ENCODE peak calls at places on chromosomes 1 and 21, in seven cellular contexts. Y, F, T, M, B, V and Z are unnamed samples.

GRCh38 chr1:64133036-64133435 is 70.4 kb upstream of the UBE2U start:
- DNase-seq in F (peak; percentile 92), M (no peak), B (no peak), T (peak; percentile 83), V (peak; percentile 98), Y (no peak), Z (no peak)

GRCh38 chr21:42013901-42014300 is 3.7 kb upstream of the ZBTB21 start:
- DNase-seq in V (no peak), Y (no peak), B (no peak), M (no peak), T (no peak), F (no peak), Z (peak; percentile 37)

GRCh38 chr1:18109058-18109755 is 1.6 kb downstream of the IGSF21 start:
- DNase-seq in T (no peak), V (no peak), Y (no peak), M (peak; percentile 57), F (no peak), B (peak; percentile 40), Z (peak; percentile 68)

GRCh38 chr1:53328490-53329182 is 766 bp upstream of the LRP8 start:
- DNase-seq in F (no peak), Y (peak; percentile 30), B (no peak), M (no peak), V (no peak), T (no peak), Z (no peak)

GRCh38 chr1:241639653-241640148 is 468 bp downstream of the CHML start:
- DNase-seq in M (peak; percentile 34), T (peak; percentile 52), V (peak; percentile 28), F (peak; percentile 53), Y (peak; percentile 66), B (peak; percentile 38), Z (no peak)

GRCh38 chr1:173134800-173135199 is 72.3 kb downstream of the TNFSF4 start:
- DNase-seq in Y (no peak), V (no peak), B (no peak), M (no peak), F (no peak), T (no peak), Z (no peak)

GRCh38 chr1:228263636-228264035 is 55.8 kb downstream of the OBSCN start:
- DNase-seq in V (no peak), Y (no peak), T (no peak), F (no peak), M (no peak), B (no peak), Z (no peak)

GRCh38 chr1:227546055-227546454 is 17.3 kb upstream of the ZNF678 start:
- DNase-seq in B (no peak), F (no peak), T (no peak), M (no peak), Y (no peak), V (no peak), Z (no peak)

GRCh38 chr1:54265126-54265525 is 65.2 kb downstream of the MRPL37 start:
- DNase-seq in F (no peak), T (no peak), V (no peak), M (no peak), Y (no peak), B (no peak), Z (no peak)

GRCh38 chr1:220271706-220272046 is 577 bp downstream of the RAB3GAP2 start:
- DNase-seq in M (peak; percentile 36), Y (peak; percentile 37), F (peak; percentile 42), B (no peak), T (peak; percentile 33), V (peak; percentile 33), Z (peak; percentile 42)

GRCh38 chr1:198623920-198624647 is 14.8 kb upstream of the PTPRC start:
- DNase-seq in F (peak; percentile 67), V (peak; percentile 62), Y (peak; percentile 42), M (no peak), T (peak; percentile 80), B (no peak), Z (no peak)

GRCh38 chr1:64891440-64891815 is 74.9 kb downstream of the JAK1 start:
- DNase-seq in M (no peak), T (no peak), Y (no peak), F (peak; percentile 38), B (no peak), V (no peak), Z (no peak)

GRCh38 chr1:3651011-3651938 is 1.0 kb upstream of the TP73 start:
- DNase-seq in T (peak; percentile 9), V (no peak), F (peak; percentile 19), B (no peak), Y (no peak), M (no peak), Z (no peak)

GRCh38 chr1:25519624-25520023 is 23.8 kb upstream of the LDLRAP1 start:
- DNase-seq in V (peak; percentile 83), T (peak; percentile 84), F (peak; percentile 90), M (no peak), Y (no peak), B (no peak), Z (no peak)